ENCODE peak calls at places on chromosome 17, in five cellular contexts. I is A549, A is stomach, M is tibial nerve, J is K562. N is an unnamed sample.

GRCh38 chr17:78753316-78754250 is 28.5 kb downstream of the CYTH1 start:
- DNase-seq in I (no peak), A (no peak), M (no peak), J (no peak), N (no peak)

GRCh38 chr17:10192963-10193362 is 5.4 kb downstream of the GAS7 start:
- DNase-seq in I (no peak), A (no peak), M (no peak), J (no peak), N (no peak)

GRCh38 chr17:751269-752001 is 629 bp downstream of the GEMIN4 start:
- DNase-seq in I (peak; percentile 58), A (peak; percentile 37), M (no peak), J (peak; percentile 23), N (no peak)

GRCh38 chr17:48484256-48484655 is 46.6 kb downstream of the HOXB1 start:
- DNase-seq in I (no peak), A (no peak), M (no peak), J (no peak), N (no peak)

GRCh38 chr17:49472527-49472926 is 22.6 kb upstream of the NGFR start:
- DNase-seq in I (no peak), A (no peak), M (no peak), J (no peak), N (no peak)

GRCh38 chr17:15157051-15157450 is 108.1 kb downstream of the PMP22 start:
- DNase-seq in I (no peak), A (no peak), M (no peak), J (no peak), N (peak; percentile 17)

GRCh38 chr17:63476494-63476856 is 386 bp upstream of the ACE start:
- DNase-seq in I (no peak), A (no peak), M (no peak), J (peak; percentile 70), N (no peak)

GRCh38 chr17:81884968-81885367 is 6.4 kb downstream of the ALYREF start:
- DNase-seq in I (no peak), A (no peak), M (no peak), J (no peak), N (no peak)

GRCh38 chr17:60091908-60092331 is 13.2 kb upstream of the HEATR6 start:
- DNase-seq in I (no peak), A (no peak), M (no peak), J (no peak), N (no peak)

GRCh38 chr17:60968266-60968665 is 290.6 kb downstream of the BCAS3 start:
- DNase-seq in I (no peak), A (no peak), M (no peak), J (no peak), N (no peak)

GRCh38 chr17:46044989-46045388 is 45.9 kb downstream of the STH start:
- DNase-seq in I (no peak), A (no peak), M (no peak), J (no peak), N (no peak)

GRCh38 chr17:40417258-40417608 is 463 bp downstream of the TOP2A start:
- DNase-seq in I (no peak), A (no peak), M (no peak), J (peak; percentile 43), N (no peak)

GRCh38 chr17:48609754-48610281 is 999 bp downstream of the HOXB7 start:
- DNase-seq in I (no peak), A (no peak), M (no peak), J (no peak), N (no peak)

GRCh38 chr17:27954521-27955495 is 61.6 kb upstream of the LYRM9 start:
- DNase-seq in I (no peak), A (no peak), M (no peak), J (no peak), N (no peak)

GRCh38 chr17:1644493-1645206 is 882 bp downstream of the SCARF1 start:
- DNase-seq in I (no peak), A (no peak), M (no peak), J (no peak), N (no peak)

GRCh38 chr17:15892679-15893332 is 52.1 kb upstream of the ADORA2B start:
- DNase-seq in I (no peak), A (no peak), M (no peak), J (no peak), N (no peak)

GRCh38 chr17:28071891-28072606 is 29.6 kb downstream of the NLK start:
- DNase-seq in I (no peak), A (no peak), M (no peak), J (no peak), N (no peak)

GRCh38 chr17:67606471-67606870 is 111.3 kb upstream of the NOL11 start:
- DNase-seq in I (no peak), A (peak; percentile 90), M (peak; percentile 38), J (no peak), N (no peak)

GRCh38 chr17:75773121-75773807 is 8.3 kb upstream of the GALK1 start:
- DNase-seq in I (no peak), A (no peak), M (no peak), J (no peak), N (no peak)

GRCh38 chr17:9232591-9233270 is 211.4 kb downstream of the NTN1 start:
- DNase-seq in I (no peak), A (no peak), M (no peak), J (no peak), N (no peak)

GRCh38 chr17:78419970-78420820 is 41.7 kb downstream of the PGS1 start:
- DNase-seq in I (no peak), A (no peak), M (no peak), J (no peak), N (no peak)

GRCh38 chr17:78589885-78590284 is 12.7 kb upstream of the DNAH17 start:
- DNase-seq in I (no peak), A (no peak), M (no peak), J (no peak), N (no peak)

GRCh38 chr17:34865696-34866095 is 95.6 kb downstream of the CCT6B start:
- DNase-seq in I (no peak), A (no peak), M (no peak), J (no peak), N (no peak)

GRCh38 chr17:40486513-40487370 is 14.7 kb downstream of the TNS4 start:
- DNase-seq in I (no peak), A (no peak), M (peak; percentile 57), J (no peak), N (no peak)

GRCh38 chr17:15263206-15263579 is 1.9 kb downstream of the PMP22 start:
- DNase-seq in I (peak; percentile 73), A (peak; percentile 54), M (peak; percentile 90), J (no peak), N (peak; percentile 97)

GRCh38 chr17:50779747-50780363 is 12.5 kb upstream of the ANKRD40CL start:
- DNase-seq in I (no peak), A (no peak), M (no peak), J (no peak), N (no peak)

GRCh38 chr17:57988301-57989010 is 402 bp upstream of the VEZF1 start:
- DNase-seq in I (peak; percentile 90), A (peak; percentile 68), M (peak; percentile 32), J (peak; percentile 92), N (peak; percentile 93)

GRCh38 chr17:82962163-82962720 is 117.2 kb upstream of the METRNL start:
- DNase-seq in I (no peak), A (peak; percentile 17), M (no peak), J (no peak), N (no peak)

GRCh38 chr17:77916284-77916683 is 42.2 kb upstream of the TNRC6C start:
- DNase-seq in I (no peak), A (no peak), M (no peak), J (no peak), N (no peak)

GRCh38 chr17:64130559-64131001 is 636 bp upstream of the ERN1 start:
- DNase-seq in I (no peak), A (no peak), M (peak; percentile 47), J (no peak), N (no peak)

GRCh38 chr17:81329927-81330883 is 35.1 kb upstream of the SLC38A10 start:
- DNase-seq in I (peak; percentile 71), A (no peak), M (no peak), J (no peak), N (no peak)

GRCh38 chr17:33603794-33604193 is 310.7 kb upstream of the ASIC2 start:
- DNase-seq in I (no peak), A (no peak), M (no peak), J (peak; percentile 11), N (no peak)

GRCh38 chr17:33598795-33599194 is 305.7 kb upstream of the ASIC2 start:
- DNase-seq in I (no peak), A (no peak), M (no peak), J (no peak), N (no peak)

DNA sequence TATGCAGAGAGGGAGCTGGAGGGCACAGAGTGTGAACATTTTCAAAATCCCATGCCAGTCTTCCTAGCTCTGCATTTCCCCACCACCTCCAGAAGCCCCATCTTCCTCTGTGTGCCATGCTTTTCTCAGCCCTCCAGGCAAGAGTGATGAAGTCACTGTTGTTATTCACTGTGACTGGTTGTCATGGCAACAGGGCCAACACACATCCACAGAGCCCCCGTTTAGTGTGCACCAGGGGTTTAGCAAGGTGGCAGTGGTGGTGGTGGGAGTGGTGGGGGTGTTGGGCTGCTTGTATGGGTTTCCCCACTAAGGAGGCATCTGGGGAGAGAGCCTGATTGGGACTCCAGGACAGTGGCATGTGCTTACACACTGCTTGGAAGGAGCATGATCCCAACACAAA is 309.9 kb upstream of the ASIC2 start:
- DNase-seq in I (no peak), A (no peak), M (no peak), J (no peak), N (no peak)
- TF ChIP-seq EP300 in I (no peak), A (no peak), M (no peak), J (no peak), N (no peak)

DNA sequence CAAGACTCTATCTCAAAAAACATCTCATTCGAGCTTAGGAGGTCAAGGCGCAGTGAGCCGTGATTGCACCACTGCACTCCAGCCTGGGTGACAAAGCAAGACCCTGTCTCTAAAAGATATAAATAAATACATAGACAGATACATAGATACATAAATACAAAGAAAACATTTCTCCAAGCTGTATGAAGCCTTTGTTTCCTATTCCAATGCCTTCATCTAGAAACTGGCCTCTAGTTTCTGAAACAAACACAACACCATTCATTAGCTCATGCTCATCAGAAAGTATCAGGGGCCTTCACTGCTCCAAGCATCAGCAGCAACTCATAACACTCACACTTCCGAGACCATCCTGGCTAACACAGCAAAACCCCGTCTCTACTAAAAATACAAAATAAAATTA is 10.3 kb upstream of the ASGR2 start:
- DNase-seq in I (no peak), A (no peak), M (no peak), J (no peak), N (no peak)
- TF ChIP-seq EP300 in I (no peak), A (no peak), M (no peak), J (no peak), N (no peak)

GRCh38 chr17:43665387-43666101 is 3.8 kb upstream of the MEOX1 start:
- DNase-seq in I (no peak), A (no peak), M (no peak), J (no peak), N (no peak)

GRCh38 chr17:43662432-43663141 is 865 bp upstream of the MEOX1 start:
- DNase-seq in I (no peak), A (no peak), M (no peak), J (no peak), N (no peak)

GRCh38 chr17:43663383-43663782 is 1.7 kb upstream of the MEOX1 start:
- DNase-seq in I (no peak), A (no peak), M (no peak), J (no peak), N (no peak)

GRCh38 chr17:43664096-43664495 is 2.4 kb upstream of the MEOX1 start:
- DNase-seq in I (no peak), A (no peak), M (no peak), J (no peak), N (no peak)

GRCh38 chr17:43665038-43665386 is 3.3 kb upstream of the MEOX1 start:
- DNase-seq in I (no peak), A (no peak), M (no peak), J (no peak), N (no peak)
- TF ChIP-seq EP300 in I (no peak), A (no peak), M (no peak), J (no peak), N (no peak)

GRCh38 chr17:38442548-38442947 is 14.3 kb downstream of the ARHGAP23 start:
- DNase-seq in I (no peak), A (no peak), M (no peak), J (no peak), N (no peak)
- TF ChIP-seq EP300 in I (no peak), A (no peak), M (no peak), J (no peak), N (no peak)

N was measured in esophagus muscularis mucosa.